ENCODE peak calls at places on chromosome 1, in nine cellular contexts. One of them, this sample, is unnamed.

GRCh38 chr1:213014642-213015041 is 1.0 kb downstream of the ANGEL2 start:
- DNase-seq in stimulated activated CD8-positive, alpha-beta memory T cell treated with anti-CD3 and anti-CD28 coated beads, Interleukin-4, amount 100 ng/mL, for 1 hour: no peak
- DNase-seq in NCI-H2081: peak
- DNase-seq in iPS-NIHi11: no peak
- DNase-seq in stimulated activated CD4-positive, alpha-beta T cell treated with anti-CD3 and anti-CD28 coated beads, Interleukin-4, amount 100 ng/mL, for 48 hours: no peak
- DNase-seq in heart left ventricle: no peak
- DNase-seq in putamen: no peak
- DNase-seq in NCI-H1092: no peak
- DNase-seq in mammary epithelial cell: peak
- DNase-seq in this sample: no peak

GRCh38 chr1:23555949-23556640 is 3.2 kb downstream of the ID3 start:
- DNase-seq in stimulated activated CD8-positive, alpha-beta memory T cell treated with anti-CD3 and anti-CD28 coated beads, Interleukin-4, amount 100 ng/mL, for 1 hour: no peak
- DNase-seq in NCI-H2081: peak
- DNase-seq in iPS-NIHi11: no peak
- DNase-seq in stimulated activated CD4-positive, alpha-beta T cell treated with anti-CD3 and anti-CD28 coated beads, Interleukin-4, amount 100 ng/mL, for 48 hours: no peak
- DNase-seq in heart left ventricle: no peak
- DNase-seq in putamen: no peak
- DNase-seq in NCI-H1092: no peak
- DNase-seq in mammary epithelial cell: peak
- DNase-seq in this sample: no peak

GRCh38 chr1:24047101-24047459 is 64.9 kb downstream of the MYOM3 start:
- DNase-seq in stimulated activated CD8-positive, alpha-beta memory T cell treated with anti-CD3 and anti-CD28 coated beads, Interleukin-4, amount 100 ng/mL, for 1 hour: no peak
- DNase-seq in NCI-H2081: no peak
- DNase-seq in iPS-NIHi11: peak
- DNase-seq in stimulated activated CD4-positive, alpha-beta T cell treated with anti-CD3 and anti-CD28 coated beads, Interleukin-4, amount 100 ng/mL, for 48 hours: no peak
- DNase-seq in heart left ventricle: peak
- DNase-seq in putamen: no peak
- DNase-seq in NCI-H1092: no peak
- DNase-seq in mammary epithelial cell: peak
- DNase-seq in this sample: no peak

GRCh38 chr1:168674252-168674651 is 54.8 kb downstream of the DPT start:
- DNase-seq in stimulated activated CD8-positive, alpha-beta memory T cell treated with anti-CD3 and anti-CD28 coated beads, Interleukin-4, amount 100 ng/mL, for 1 hour: no peak
- DNase-seq in NCI-H2081: no peak
- DNase-seq in iPS-NIHi11: no peak
- DNase-seq in stimulated activated CD4-positive, alpha-beta T cell treated with anti-CD3 and anti-CD28 coated beads, Interleukin-4, amount 100 ng/mL, for 48 hours: no peak
- DNase-seq in heart left ventricle: no peak
- DNase-seq in putamen: peak
- DNase-seq in NCI-H1092: no peak
- DNase-seq in mammary epithelial cell: no peak
- DNase-seq in this sample: no peak

GRCh38 chr1:147757015-147757990 is 3.1 kb downstream of the GJA5 start:
- DNase-seq in stimulated activated CD8-positive, alpha-beta memory T cell treated with anti-CD3 and anti-CD28 coated beads, Interleukin-4, amount 100 ng/mL, for 1 hour: no peak
- DNase-seq in NCI-H2081: no peak
- DNase-seq in iPS-NIHi11: no peak
- DNase-seq in stimulated activated CD4-positive, alpha-beta T cell treated with anti-CD3 and anti-CD28 coated beads, Interleukin-4, amount 100 ng/mL, for 48 hours: no peak
- DNase-seq in heart left ventricle: no peak
- DNase-seq in putamen: no peak
- DNase-seq in NCI-H1092: no peak
- DNase-seq in mammary epithelial cell: peak
- DNase-seq in this sample: no peak

GRCh38 chr1:161222175-161223019 is 1.0 kb downstream of the APOA2 start:
- DNase-seq in stimulated activated CD8-positive, alpha-beta memory T cell treated with anti-CD3 and anti-CD28 coated beads, Interleukin-4, amount 100 ng/mL, for 1 hour: no peak
- DNase-seq in NCI-H2081: no peak
- DNase-seq in iPS-NIHi11: no peak
- DNase-seq in stimulated activated CD4-positive, alpha-beta T cell treated with anti-CD3 and anti-CD28 coated beads, Interleukin-4, amount 100 ng/mL, for 48 hours: no peak
- DNase-seq in heart left ventricle: no peak
- DNase-seq in putamen: no peak
- DNase-seq in NCI-H1092: no peak
- DNase-seq in mammary epithelial cell: no peak
- DNase-seq in this sample: no peak

GRCh38 chr1:244092293-244093264 is 41.5 kb downstream of the ZBTB18 start:
- DNase-seq in stimulated activated CD8-positive, alpha-beta memory T cell treated with anti-CD3 and anti-CD28 coated beads, Interleukin-4, amount 100 ng/mL, for 1 hour: no peak
- DNase-seq in NCI-H2081: peak
- DNase-seq in iPS-NIHi11: no peak
- DNase-seq in stimulated activated CD4-positive, alpha-beta T cell treated with anti-CD3 and anti-CD28 coated beads, Interleukin-4, amount 100 ng/mL, for 48 hours: no peak
- DNase-seq in heart left ventricle: no peak
- DNase-seq in putamen: no peak
- DNase-seq in NCI-H1092: no peak
- DNase-seq in mammary epithelial cell: no peak
- DNase-seq in this sample: no peak

GRCh38 chr1:194658090-194658439 is 1471.7 kb upstream of the B3GALT2 start:
- DNase-seq in stimulated activated CD8-positive, alpha-beta memory T cell treated with anti-CD3 and anti-CD28 coated beads, Interleukin-4, amount 100 ng/mL, for 1 hour: no peak
- DNase-seq in NCI-H2081: no peak
- DNase-seq in iPS-NIHi11: no peak
- DNase-seq in stimulated activated CD4-positive, alpha-beta T cell treated with anti-CD3 and anti-CD28 coated beads, Interleukin-4, amount 100 ng/mL, for 48 hours: no peak
- DNase-seq in heart left ventricle: no peak
- DNase-seq in putamen: no peak
- DNase-seq in NCI-H1092: no peak
- DNase-seq in mammary epithelial cell: peak
- DNase-seq in this sample: no peak

GRCh38 chr1:218460367-218460766 is 115.2 kb downstream of the TGFB2 start:
- DNase-seq in stimulated activated CD8-positive, alpha-beta memory T cell treated with anti-CD3 and anti-CD28 coated beads, Interleukin-4, amount 100 ng/mL, for 1 hour: no peak
- DNase-seq in NCI-H2081: no peak
- DNase-seq in iPS-NIHi11: peak
- DNase-seq in stimulated activated CD4-positive, alpha-beta T cell treated with anti-CD3 and anti-CD28 coated beads, Interleukin-4, amount 100 ng/mL, for 48 hours: no peak
- DNase-seq in heart left ventricle: peak
- DNase-seq in putamen: no peak
- DNase-seq in NCI-H1092: no peak
- DNase-seq in mammary epithelial cell: peak
- DNase-seq in this sample: no peak

GRCh38 chr1:189616893-189617292 is 860.8 kb downstream of the BRINP3 start:
- DNase-seq in stimulated activated CD8-positive, alpha-beta memory T cell treated with anti-CD3 and anti-CD28 coated beads, Interleukin-4, amount 100 ng/mL, for 1 hour: no peak
- DNase-seq in NCI-H2081: no peak
- DNase-seq in iPS-NIHi11: no peak
- DNase-seq in stimulated activated CD4-positive, alpha-beta T cell treated with anti-CD3 and anti-CD28 coated beads, Interleukin-4, amount 100 ng/mL, for 48 hours: no peak
- DNase-seq in heart left ventricle: no peak
- DNase-seq in putamen: no peak
- DNase-seq in NCI-H1092: no peak
- DNase-seq in mammary epithelial cell: peak
- DNase-seq in this sample: no peak

GRCh38 chr1:82059931-82060330 is 259.2 kb downstream of the ADGRL2 start:
- DNase-seq in stimulated activated CD8-positive, alpha-beta memory T cell treated with anti-CD3 and anti-CD28 coated beads, Interleukin-4, amount 100 ng/mL, for 1 hour: no peak
- DNase-seq in NCI-H2081: no peak
- DNase-seq in iPS-NIHi11: no peak
- DNase-seq in stimulated activated CD4-positive, alpha-beta T cell treated with anti-CD3 and anti-CD28 coated beads, Interleukin-4, amount 100 ng/mL, for 48 hours: no peak
- DNase-seq in heart left ventricle: no peak
- DNase-seq in putamen: no peak
- DNase-seq in NCI-H1092: no peak
- DNase-seq in mammary epithelial cell: peak
- DNase-seq in this sample: no peak